ENCODE peak calls at places on chromosomes 16 and 17, in four cellular contexts. R is H9, A is H1, X is IMR-90. H is an unnamed sample.

GRCh38 chr16:25135239-25135878 is 23.8 kb downstream of the LCMT1 start:
- DNase-seq in R (no peak), A (no peak), X (peak), H (no peak)

GRCh38 chr16:68264128-68265077 is at the start of gene SLC7A6:
- DNase-seq in R (peak), A (no peak), X (peak), H (peak)

GRCh38 chr16:16096161-16096857 is 127.0 kb downstream of the ABCC6 start:
- DNase-seq in R (no peak), A (no peak), X (peak), H (peak)

GRCh38 chr16:19382084-19382801 is 35.4 kb upstream of the TMC5 start:
- DNase-seq in R (no peak), A (no peak), X (no peak), H (no peak)

GRCh38 chr17:10716218-10716617 is 13.6 kb downstream of the TMEM220 start:
- DNase-seq in R (no peak), A (no peak), X (no peak), H (no peak)

GRCh38 chr16:13438064-13438463 is 481.9 kb upstream of the ERCC4 start:
- DNase-seq in R (no peak), A (no peak), X (no peak), H (no peak)

GRCh38 chr17:46777943-46778915 is 40.3 kb downstream of the WNT3 start:
- DNase-seq in R (no peak), A (no peak), X (no peak), H (peak)

GRCh38 chr17:18025596-18026407 is 13.2 kb downstream of the ATPAF2 start:
- DNase-seq in R (no peak), A (no peak), X (peak), H (no peak)

GRCh38 chr16:8963010-8963824 is 489 bp downstream of the USP7 start:
- DNase-seq in R (no peak), A (no peak), X (no peak), H (no peak)

GRCh38 chr16:67296422-67296821 is 17.1 kb downstream of the PLEKHG4 start:
- DNase-seq in R (no peak), A (no peak), X (peak), H (no peak)

GRCh38 chr16:70520612-70521297 is 2.6 kb downstream of the COG4 start:
- DNase-seq in R (no peak), A (no peak), X (peak), H (no peak)

GRCh38 chr16:86930663-86931062 is 352.3 kb downstream of the FOXL1 start:
- DNase-seq in R (no peak), A (no peak), X (no peak), H (no peak)

GRCh38 chr16:24838554-24839266 is 7.1 kb upstream of the SLC5A11 start:
- DNase-seq in R (no peak), A (no peak), X (peak), H (no peak)

GRCh38 chr17:48290378-48290777 is 139.6 kb downstream of the SKAP1 start:
- DNase-seq in R (no peak), A (no peak), X (no peak), H (peak)
- H3K56ac ChIP-seq in R (no peak), A (no peak), X (no peak), H (no peak)

GRCh38 chr16:55496509-55497145 is 12.2 kb upstream of the LPCAT2 start:
- DNase-seq in R (peak), A (no peak), X (no peak), H (no peak)

GRCh38 chr16:55498101-55498500 is 10.8 kb upstream of the LPCAT2 start:
- DNase-seq in R (no peak), A (no peak), X (no peak), H (no peak)

GRCh38 chr16:55499281-55499680 is 9.6 kb upstream of the LPCAT2 start:
- DNase-seq in R (no peak), A (no peak), X (no peak), H (no peak)

GRCh38 chr16:55495616-55496289 is 13.1 kb upstream of the LPCAT2 start:
- DNase-seq in R (peak), A (no peak), X (peak), H (no peak)

DNA sequence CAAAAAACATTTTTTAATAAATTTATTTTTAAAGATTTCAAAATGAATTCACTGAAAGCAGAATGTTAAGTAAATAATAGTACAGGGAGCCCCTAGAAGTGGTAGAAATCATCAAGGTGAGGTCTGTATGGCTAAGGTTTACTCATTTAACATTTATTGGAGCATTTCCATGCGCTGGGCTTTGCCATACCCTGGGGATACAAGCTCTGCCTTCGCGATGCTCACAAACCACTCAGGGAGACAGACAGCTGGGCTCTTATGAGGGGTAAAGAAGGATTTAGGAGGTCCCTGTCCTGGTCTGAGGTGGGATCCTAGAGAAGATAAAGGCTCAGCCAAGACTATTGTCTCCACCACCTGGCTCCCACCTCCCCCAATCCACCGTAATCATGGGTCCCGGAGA is 11.3 kb upstream of the LPCAT2 start:
- DNase-seq in R (no peak), A (no peak), X (no peak), H (no peak)
- H2AK5ac ChIP-seq in R (no peak), A (no peak), X (no peak), H (no peak)

GRCh38 chr17:59776577-59776976 is 69.1 kb downstream of the VMP1 start:
- DNase-seq in R (no peak), A (no peak), X (no peak), H (no peak)
- H4K5ac ChIP-seq in R (no peak), A (no peak), X (no peak), H (no peak)

DNA sequence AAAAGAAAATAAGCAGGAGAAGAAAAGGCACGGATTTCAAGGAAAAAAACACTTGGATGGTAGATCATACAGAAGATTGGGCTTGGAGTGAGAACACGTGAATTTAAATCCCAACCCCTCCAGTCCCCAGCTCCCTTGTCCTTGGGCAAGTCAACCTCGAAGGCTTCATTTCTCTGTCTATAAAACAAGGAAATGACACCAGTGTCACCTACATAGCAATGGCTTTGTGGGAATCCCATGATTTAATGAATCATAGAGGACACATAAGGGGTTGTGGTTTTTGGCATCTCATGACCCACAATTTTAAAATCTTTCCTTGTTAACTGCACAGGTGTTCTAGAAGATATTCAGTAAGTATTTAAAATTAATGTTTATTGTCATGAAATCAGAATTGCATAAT is 8.2 kb upstream of the CCL2 start:
- DNase-seq in R (no peak), A (no peak), X (no peak), H (no peak)
- H3K56ac ChIP-seq in R (no peak), A (no peak), X (no peak), H (no peak)